ENCODE peak calls at places on chromosomes 12 and 14, in ten cellular contexts. P is T1000; X is adrenal gland; M is fibroblast of lung; C is germinal center; U is stimulated activated CD8-positive, alpha-beta memory T cell treated with anti-CD3 and anti-CD28 coated beads, Interleukin-7, amount 100 ng/mL, for 4 hours; Y is M059J; H is HEK293T; T is HTR-8/SVneo; V is left cardiac atrium. W is an unnamed sample.

GRCh38 chr12:12724421-12725085 is 7.4 kb downstream of the CDKN1B start:
- DNase-seq in M (no peak), U (peak; percentile 36), H (no peak), T (no peak), V (no peak), P (no peak), Y (no peak), X (no peak), C (peak; percentile 17), W (no peak)

GRCh38 chr12:39920647-39921046 is 185.2 kb downstream of the SLC2A13 start:
- DNase-seq in H (no peak), T (no peak), P (no peak), V (no peak), C (no peak), M (no peak), U (no peak), Y (no peak), X (no peak), W (no peak)

GRCh38 chr12:122081697-122082221 is 3.2 kb downstream of the MLXIP start:
- DNase-seq in X (peak; percentile 70), P (no peak), V (peak; percentile 53), U (no peak), T (no peak), C (peak; percentile 51), M (peak; percentile 91), H (no peak), Y (peak; percentile 53), W (no peak)

GRCh38 chr14:38536376-38537038 is 280.6 kb upstream of the CLEC14A start:
- DNase-seq in X (no peak), H (no peak), V (no peak), C (no peak), Y (no peak), M (no peak), U (no peak), P (no peak), T (no peak), W (no peak)

GRCh38 chr12:148676-149416 is 65.1 kb downstream of the SLC6A12 start:
- DNase-seq in T (no peak), P (no peak), M (no peak), Y (no peak), V (no peak), H (no peak), X (no peak), U (no peak), C (no peak), W (no peak)

GRCh38 chr12:40058721-40059190 is 47.1 kb downstream of the SLC2A13 start:
- DNase-seq in T (no peak), U (no peak), P (no peak), M (no peak), Y (peak; percentile 20), H (no peak), V (no peak), X (no peak), C (no peak), W (no peak)

GRCh38 chr14:104390941-104391901 is 188.3 kb upstream of the C14orf180 start:
- DNase-seq in M (no peak), V (no peak), P (no peak), X (peak; percentile 34), T (no peak), C (no peak), U (no peak), Y (no peak), H (no peak), W (no peak)

GRCh38 chr14:22523283-22523682 is 65.7 kb downstream of the DAD1 start:
- DNase-seq in Y (no peak), M (no peak), V (no peak), C (no peak), U (no peak), H (no peak), P (no peak), X (no peak), T (no peak), W (no peak)

GRCh38 chr12:124632510-124632909 is 65.1 kb upstream of the NCOR2 start:
- DNase-seq in V (no peak), M (no peak), X (no peak), C (no peak), T (no peak), Y (no peak), H (no peak), U (no peak), P (no peak), W (no peak)

GRCh38 chr12:132622437-132623071 is 4.0 kb downstream of the P2RX2 start:
- DNase-seq in C (no peak), M (peak; percentile 83), H (no peak), X (peak; percentile 78), T (peak; percentile 48), P (no peak), Y (peak; percentile 72), U (no peak), V (peak; percentile 51), W (no peak)

GRCh38 chr12:59928416-59928815 is 332.6 kb downstream of the SLC16A7 start:
- DNase-seq in U (no peak), C (no peak), T (no peak), M (peak; percentile 2), P (no peak), X (no peak), V (no peak), Y (peak; percentile 61), H (no peak), W (no peak)

GRCh38 chr12:46701356-46701755 is 124.4 kb downstream of the SLC38A4 start:
- DNase-seq in U (no peak), M (no peak), C (no peak), T (no peak), Y (peak; percentile 16), X (no peak), V (no peak), P (no peak), H (no peak), W (no peak)

GRCh38 chr12:28938581-28939301 is 210.3 kb upstream of the FAR2 start:
- DNase-seq in V (no peak), P (no peak), T (no peak), U (no peak), Y (no peak), C (no peak), M (no peak), H (no peak), X (no peak), W (no peak)

GRCh38 chr12:21001778-21002177 is 129.2 kb upstream of the SLCO1B1 start:
- DNase-seq in Y (no peak), U (no peak), M (no peak), X (no peak), P (no peak), V (no peak), C (no peak), T (no peak), H (no peak), W (no peak)

GRCh38 chr12:126708492-126708896 is 1558.5 kb upstream of the TMEM132C start:
- DNase-seq in Y (peak; percentile 55), U (no peak), M (no peak), T (no peak), X (no peak), P (peak; percentile 10), C (no peak), V (no peak), H (no peak), W (no peak)

GRCh38 chr14:33307691-33308369 is 369.2 kb downstream of the NPAS3 start:
- DNase-seq in P (peak; percentile 3), V (peak; percentile 42), H (peak; percentile 21), X (peak; percentile 81), T (no peak), C (no peak), Y (peak; percentile 89), M (peak; percentile 55), U (no peak), W (no peak)

GRCh38 chr14:101480022-101480746 is 81.1 kb upstream of the DIO3 start:
- DNase-seq in P (no peak), C (no peak), M (no peak), X (peak; percentile 13), U (no peak), V (no peak), T (no peak), H (no peak), Y (peak; percentile 5), W (no peak)

GRCh38 chr12:52082988-52083637 is 3.6 kb downstream of the SMIM41 start:
- DNase-seq in U (peak; percentile 50), Y (peak; percentile 42), P (peak; percentile 98), M (peak; percentile 73), X (peak; percentile 78), H (peak; percentile 87), V (peak; percentile 65), C (peak; percentile 86), T (peak; percentile 81), W (peak; percentile 41)

GRCh38 chr12:29309320-29309902 is 71.6 kb downstream of the ERGIC2 start:
- DNase-seq in T (no peak), P (no peak), H (no peak), V (no peak), M (peak; percentile 63), U (no peak), C (no peak), Y (peak; percentile 30), X (no peak), W (no peak)

GRCh38 chr12:67811437-67812361 is 163.2 kb downstream of the DYRK2 start:
- DNase-seq in C (no peak), U (no peak), X (no peak), Y (peak; percentile 86), T (no peak), P (peak; percentile 33), H (no peak), V (no peak), M (peak; percentile 66), W (no peak)